ENCODE peak calls at places on chromosomes 4 and X, in six cellular contexts. R is AG09319, B is OCI-LY7, O is naive B cell, P is NCI-H345, K is choroid plexus epithelial cell. H is an unnamed sample.
A peak's percentile ranks its signal among the peaks of the same experiment; 100 is the strongest.

GRCh38 chrX:10393899-10394298 is 226.5 kb downstream of the MID1 start:
- DNase-seq in R (no peak), K (no peak), B (no peak), P (no peak), O (no peak), H (no peak)

GRCh38 chr4:1540601-1541375 is 134.5 kb upstream of the NKX1-1 start:
- DNase-seq in R (no peak), K (no peak), B (no peak), O (no peak), P (no peak), H (no peak)

GRCh38 chr4:102217775-102218174 is 127.5 kb downstream of the SLC39A8 start:
- DNase-seq in R (no peak), P (no peak), O (no peak), B (no peak), K (peak; percentile 2), H (no peak)

GRCh38 chrX:74422576-74423288 is 1.4 kb downstream of the SLC16A2 start:
- DNase-seq in R (peak; percentile 27), K (peak; percentile 71), O (no peak), P (no peak), B (no peak), H (peak; percentile 15)

GRCh38 chr4:139728840-139729239 is 63.2 kb downstream of the MGST2 start:
- DNase-seq in B (no peak), O (no peak), R (no peak), K (no peak), P (peak; percentile 82), H (peak; percentile 94)

GRCh38 chrX:19750028-19750786 is 137.2 kb downstream of the SH3KBP1 start:
- DNase-seq in P (no peak), K (peak; percentile 42), O (no peak), B (no peak), R (no peak), H (no peak)

GRCh38 chr4:65646136-65646535 is 24.2 kb downstream of the EPHA5 start:
- DNase-seq in R (no peak), K (peak; percentile 15), O (no peak), P (no peak), B (no peak), H (no peak)

GRCh38 chrX:69127466-69127865 is 37.8 kb downstream of the PJA1 start:
- DNase-seq in O (no peak), R (no peak), P (no peak), B (no peak), K (no peak), H (no peak)

GRCh38 chr4:141126769-141127168 is 6.5 kb downstream of the RNF150 start:
- DNase-seq in O (no peak), P (no peak), K (no peak), B (no peak), R (no peak), H (peak; percentile 39)

GRCh38 chrX:139720136-139720535 is 12.2 kb upstream of the MCF2 start:
- DNase-seq in K (peak; percentile 11), O (no peak), P (no peak), B (no peak), R (no peak), H (no peak)

GRCh38 chr4:93469560-93469959 is 359.0 kb upstream of the ATOH1 start:
- DNase-seq in R (no peak), K (no peak), P (no peak), O (no peak), B (no peak), H (peak; percentile 74)

GRCh38 chrX:23756165-23756564 is 13.1 kb upstream of the ACOT9 start:
- DNase-seq in K (peak; percentile 66), B (peak; percentile 73), R (no peak), P (peak; percentile 48), O (peak; percentile 59), H (peak; percentile 72)

GRCh38 chr4:62601737-62602136 is 1401.6 kb downstream of the ADGRL3 start:
- DNase-seq in R (no peak), K (no peak), B (no peak), O (no peak), P (no peak), H (no peak)

H was measured in NCI-H69.